ENCODE peak calls at places on chromosomes 13 and 19, in four cellular contexts. A is GM12891, S is anterior cingulate cortex, D is colonic mucosa. G is an unnamed sample.

GRCh38 chr13:51585696-51586095 is 1.4 kb downstream of the WDFY2 start:
- DNase-seq in A (no peak), S (no peak), D (no peak), G (no peak)

GRCh38 chr13:38415233-38415632 is 65.6 kb downstream of the UFM1 start:
- DNase-seq in A (peak), S (no peak), D (no peak), G (no peak)

GRCh38 chr13:33057019-33057785 is 41.0 kb downstream of the KL start:
- DNase-seq in A (peak), S (no peak), D (no peak), G (no peak)

GRCh38 chr13:63367522-63368198 is 1952.0 kb upstream of the PCDH20 start:
- DNase-seq in A (no peak), S (no peak), D (no peak), G (no peak)

GRCh38 chr13:67366533-67366932 is 136.4 kb upstream of the PCDH9 start:
- DNase-seq in A (no peak), S (no peak), D (no peak), G (no peak)

GRCh38 chr19:33427801-33428626 is 54.5 kb downstream of the CEBPG start:
- DNase-seq in A (no peak), S (no peak), D (no peak), G (no peak)

GRCh38 chr13:100497394-100497793 is 91.2 kb downstream of the GGACT start:
- DNase-seq in A (no peak), S (no peak), D (no peak), G (no peak)

GRCh38 chr19:47021536-47022139 is 2.0 kb downstream of the NPAS1 start:
- DNase-seq in A (no peak), S (no peak), D (no peak), G (no peak)

GRCh38 chr13:93080587-93080986 is 146.0 kb upstream of the GPC6 start:
- DNase-seq in A (no peak), S (no peak), D (no peak), G (no peak)

GRCh38 chr19:53511933-53512374 is 26.0 kb upstream of the ZNF331 start:
- DNase-seq in A (peak), S (no peak), D (peak), G (peak)

GRCh38 chr19:2329528-2329927 is 1.0 kb downstream of the SPPL2B start:
- DNase-seq in A (no peak), S (no peak), D (peak), G (no peak)

GRCh38 chr19:34109596-34109995 is 62.7 kb upstream of the LSM14A start:
- DNase-seq in A (no peak), S (no peak), D (no peak), G (no peak)

GRCh38 chr19:12967907-12968306 is 1.5 kb upstream of the DAND5 start:
- DNase-seq in A (no peak), S (no peak), D (no peak), G (no peak)

GRCh38 chr13:97018029-97018819 is 23.9 kb upstream of the OXGR1 start:
- DNase-seq in A (no peak), S (no peak), D (peak), G (peak)

GRCh38 chr19:1472227-1473055 is 6.6 kb downstream of the C19orf25 start:
- DNase-seq in A (no peak), S (no peak), D (no peak), G (no peak)

GRCh38 chr13:52862358-52863206 is 14.1 kb upstream of the PCDH8 start:
- DNase-seq in A (no peak), S (no peak), D (peak), G (no peak)

GRCh38 chr19:55319786-55320185 is 5.4 kb downstream of the TMEM150B start:
- DNase-seq in A (no peak), S (no peak), D (no peak), G (peak)

GRCh38 chr13:47480941-47481340 is 520.1 kb downstream of the SUCLA2 start:
- DNase-seq in A (no peak), S (no peak), D (no peak), G (no peak)

GRCh38 chr19:18435185-18435841 is 2.6 kb downstream of the ISYNA1 start:
- DNase-seq in A (no peak), S (no peak), D (no peak), G (no peak)

GRCh38 chr13:113919761-113920160 is 54.1 kb downstream of the C13orf46 start:
- DNase-seq in A (no peak), S (no peak), D (no peak), G (no peak)

GRCh38 chr13:42364613-42365000 is 92.7 kb downstream of the AKAP11 start:
- DNase-seq in A (no peak), S (no peak), D (no peak), G (no peak)

GRCh38 chr19:44657211-44657921 is 13.7 kb downstream of the PVR start:
- DNase-seq in A (peak), S (peak), D (peak), G (no peak)

G was measured in hippocampal formation.